ENCODE peak calls at places on chromosomes 11 and 22, in nine cellular contexts. J, Z, V, K, H, Y, X, N and W are unnamed samples.

GRCh38 chr11:20274031-20274430 is 89.5 kb upstream of the HTATIP2 start:
- DNase-seq in J (no peak), V (no peak), Z (no peak), X (no peak), H (no peak), N (no peak), K (no peak), Y (no peak), W (no peak)

GRCh38 chr22:33210129-33210784 is 152.1 kb upstream of the SYN3 start:
- DNase-seq in Y (peak; percentile 7), H (no peak), V (no peak), Z (peak; percentile 44), N (no peak), J (peak; percentile 26), X (peak; percentile 35), K (peak; percentile 39), W (peak; percentile 15)

GRCh38 chr11:80280737-80281136 is 839.9 kb upstream of the TENM4 start:
- DNase-seq in K (no peak), X (no peak), Z (no peak), H (peak; percentile 24), J (no peak), N (no peak), Y (peak; percentile 3), V (no peak), W (peak; percentile 53)

GRCh38 chr11:129322941-129323340 is 52.7 kb upstream of the BARX2 start:
- DNase-seq in V (no peak), Z (no peak), X (no peak), N (no peak), Y (no peak), K (no peak), H (no peak), J (no peak), W (no peak)

GRCh38 chr11:130215531-130216220 is 56.1 kb downstream of the ST14 start:
- DNase-seq in H (no peak), V (no peak), J (no peak), N (no peak), K (no peak), X (peak; percentile 34), Y (no peak), Z (no peak), W (no peak)

GRCh38 chr11:110955797-110956196 is 243.6 kb upstream of the ARHGAP20 start:
- DNase-seq in X (no peak), V (no peak), Z (no peak), H (no peak), N (no peak), K (no peak), Y (no peak), J (no peak), W (no peak)

GRCh38 chr11:59429924-59430516 is 3.8 kb upstream of the OR5A2 start:
- DNase-seq in J (no peak), N (peak; percentile 40), Z (peak; percentile 41), H (no peak), K (peak; percentile 48), X (peak; percentile 41), Y (no peak), V (peak; percentile 8), W (peak; percentile 11)

GRCh38 chr11:118643995-118644345 is 35.5 kb downstream of the TREH start:
- DNase-seq in Y (no peak), X (no peak), Z (no peak), H (no peak), V (no peak), K (no peak), N (no peak), J (no peak), W (no peak)

GRCh38 chr11:69227271-69227670 is 66.7 kb upstream of the MYEOV start:
- DNase-seq in Y (no peak), H (no peak), N (no peak), J (no peak), K (no peak), Z (no peak), V (no peak), X (no peak), W (no peak)

GRCh38 chr22:49532831-49533802 is 294.6 kb downstream of the BRD1 start:
- DNase-seq in X (peak; percentile 56), K (no peak), J (no peak), H (no peak), V (no peak), Z (no peak), N (no peak), Y (no peak), W (no peak)

GRCh38 chr11:76658651-76659650 is 11.6 kb downstream of the LRRC32 start:
- DNase-seq in K (no peak), Y (no peak), H (no peak), N (no peak), J (no peak), X (no peak), V (no peak), Z (no peak), W (no peak)

GRCh38 chr11:119533931-119534694 is 111.1 kb upstream of the THY1 start:
- DNase-seq in V (peak; percentile 33), Y (peak; percentile 78), Z (peak; percentile 62), J (peak; percentile 76), N (peak; percentile 47), H (peak; percentile 73), X (peak; percentile 60), K (peak; percentile 70), W (peak; percentile 86)

GRCh38 chr11:46130286-46130937 is 9.2 kb upstream of the PHF21A start:
- DNase-seq in J (no peak), Z (no peak), V (no peak), H (no peak), Y (no peak), X (no peak), K (no peak), N (no peak), W (no peak)

GRCh38 chr22:35835998-35836691 is 118.5 kb downstream of the APOL5 start:
- DNase-seq in H (peak; percentile 43), K (peak; percentile 97), J (peak; percentile 45), X (peak; percentile 93), Y (no peak), Z (peak; percentile 93), V (no peak), N (no peak), W (peak; percentile 45)

GRCh38 chr11:64724863-64725535 is 2.0 kb upstream of the NRXN2 start:
- DNase-seq in Z (no peak), J (no peak), V (no peak), K (no peak), Y (no peak), H (no peak), N (no peak), X (no peak), W (no peak)

GRCh38 chr11:66157182-66157864 is 87.3 kb downstream of the PACS1 start:
- DNase-seq in N (no peak), K (peak; percentile 16), X (no peak), J (no peak), H (no peak), V (no peak), Z (peak; percentile 25), Y (no peak), W (no peak)

GRCh38 chr11:93089474-93090102 is 108.2 kb downstream of the SLC36A4 start:
- DNase-seq in Y (peak; percentile 10), J (peak; percentile 24), Z (peak; percentile 74), N (no peak), K (peak; percentile 54), V (no peak), H (no peak), X (no peak), W (peak; percentile 76)

GRCh38 chr22:44664149-44664548 is 37.9 kb upstream of the PRR5 start:
- DNase-seq in J (peak; percentile 72), Z (peak; percentile 68), H (peak; percentile 69), K (no peak), Y (peak; percentile 62), N (peak; percentile 55), V (peak; percentile 18), X (no peak), W (peak; percentile 66)

GRCh38 chr11:77141475-77141874 is 13.4 kb downstream of the MYO7A start:
- DNase-seq in Z (no peak), K (no peak), X (no peak), V (no peak), J (no peak), H (no peak), Y (no peak), N (no peak), W (no peak)

GRCh38 chr11:61254403-61255025 is 13.5 kb downstream of the PGA5 start:
- DNase-seq in Z (peak; percentile 72), Y (peak; percentile 33), K (peak; percentile 70), H (peak; percentile 50), V (peak; percentile 43), N (peak; percentile 51), X (peak; percentile 27), J (peak; percentile 51), W (peak; percentile 50)

GRCh38 chr11:2998073-2998850 is 6.1 kb upstream of the NAP1L4 start:
- DNase-seq in N (no peak), Z (no peak), Y (no peak), J (no peak), X (no peak), K (no peak), V (no peak), H (no peak), W (no peak)

GRCh38 chr11:128018692-128019091 is 568.7 kb downstream of the ETS1 start:
- DNase-seq in N (no peak), H (no peak), K (no peak), V (no peak), J (no peak), X (no peak), Z (peak; percentile 11), Y (no peak), W (no peak)

GRCh38 chr11:56950510-56950909 is 38.2 kb upstream of the OR5AK2 start:
- DNase-seq in K (no peak), H (no peak), N (no peak), J (no peak), V (no peak), Z (no peak), Y (no peak), X (no peak), W (no peak)

GRCh38 chr11:116931206-116931953 is 94.0 kb upstream of the APOA1 start:
- DNase-seq in J (peak; percentile 40), V (peak; percentile 28), H (no peak), N (peak; percentile 41), X (no peak), Y (no peak), K (peak; percentile 40), Z (no peak), W (no peak)

GRCh38 chr22:46514592-46515207 is 22.7 kb downstream of the CELSR1 start:
- DNase-seq in Y (no peak), J (no peak), K (peak; percentile 49), H (no peak), Z (peak; percentile 77), N (no peak), V (no peak), X (no peak), W (no peak)

GRCh38 chr22:23751441-23751996 is 607 bp upstream of the ZNF70 start:
- DNase-seq in K (no peak), Z (no peak), X (peak; percentile 45), V (no peak), J (no peak), N (no peak), Y (no peak), H (no peak), W (no peak)

GRCh38 chr22:19806213-19807160 is 45.9 kb downstream of the TBX1 start:
- DNase-seq in K (peak; percentile 16), H (peak; percentile 12), Y (no peak), V (no peak), J (peak; percentile 25), Z (peak; percentile 9), X (peak; percentile 53), N (no peak), W (no peak)

GRCh38 chr22:46033256-46034200 is 56.6 kb upstream of the WNT7B start:
- DNase-seq in J (no peak), Y (no peak), H (no peak), Z (peak; percentile 53), K (peak; percentile 59), X (no peak), V (no peak), N (no peak), W (no peak)

GRCh38 chr22:31929126-31929928 is 15.0 kb upstream of the YWHAH start:
- DNase-seq in H (peak; percentile 51), J (peak; percentile 30), X (no peak), Z (peak; percentile 14), Y (peak; percentile 35), V (no peak), K (no peak), N (no peak), W (peak; percentile 55)